ENCODE peak calls at places on chromosomes 3 and 15, in seven cellular contexts. H is OCI-LY7, G is tibial artery, J is adrenal gland, L is heart left ventricle, E is cardiac muscle cell, X is ovary. T is an unnamed sample. For H3K9me3, the result is how much of the 10 kb centered on the place peaks cover.

GRCh38 chr3:89578253-89578529 is 470.8 kb downstream of the EPHA3 start:
- DNase-seq in H (no peak), G (no peak), J (no peak), L (no peak), E (no peak), X (no peak), T (no peak)

GRCh38 chr3:16177962-16178627 is 3.6 kb downstream of the GALNT15 start:
- DNase-seq in H (peak), G (peak), J (peak), L (peak), E (peak), X (peak), T (peak)

GRCh38 chr15:66763186-66764066 is 61.4 kb downstream of the SMAD6 start:
- DNase-seq in H (no peak), G (peak), J (peak), L (peak), E (peak), X (peak), T (peak)

GRCh38 chr15:40098489-40099261 is 10.0 kb downstream of the BMF start:
- DNase-seq in H (peak), G (peak), J (peak), L (peak), E (peak), X (peak), T (peak)

GRCh38 chr3:114632757-114633424 is 339.1 kb downstream of the TIGIT start:
- DNase-seq in H (no peak), G (no peak), J (no peak), L (no peak), E (no peak), X (no peak), T (no peak)

GRCh38 chr3:120435621-120436020 is 15.2 kb downstream of the FSTL1 start:
- DNase-seq in H (no peak), G (no peak), J (no peak), L (no peak), E (peak), X (no peak), T (no peak)

GRCh38 chr3:52053307-52054304 is 2.8 kb downstream of the DUSP7 start:
- DNase-seq in H (peak), G (peak), J (peak), L (no peak), E (peak), X (peak), T (peak)

GRCh38 chr3:61371123-61371522 is 119.9 kb upstream of the FHIT start:
- DNase-seq in H (peak), G (no peak), J (peak), L (no peak), E (peak), X (no peak), T (no peak)

GRCh38 chr3:134836921-134837320 is 41.9 kb downstream of the EPHB1 start:
- DNase-seq in H (no peak), G (no peak), J (no peak), L (no peak), E (no peak), X (no peak), T (no peak)

GRCh38 chr3:57179580-57180410 is 14.6 kb upstream of the IL17RD start:
- DNase-seq in H (peak), G (no peak), J (no peak), L (no peak), E (peak), X (no peak), T (no peak)

GRCh38 chr3:102745881-102746280 is 311.1 kb downstream of the ZPLD1 start:
- DNase-seq in H (no peak), G (no peak), J (no peak), L (no peak), E (no peak), X (no peak), T (no peak)

GRCh38 chr15:51424780-51425179 is 83.3 kb downstream of the GLDN start:
- DNase-seq in H (no peak), G (no peak), J (no peak), L (no peak), E (no peak), X (no peak), T (no peak)

GRCh38 chr3:17047162-17047561 is 162.4 kb downstream of the PLCL2 start:
- DNase-seq in H (no peak), G (no peak), J (no peak), L (no peak), E (no peak), X (no peak), T (no peak)

GRCh38 chr3:153614563-153614962 is 452.5 kb downstream of the RAP2B start:
- DNase-seq in H (no peak), G (no peak), J (no peak), L (no peak), E (peak), X (no peak), T (no peak)

GRCh38 chr3:178950676-178951075 is 120.9 kb downstream of the ZMAT3 start:
- DNase-seq in H (no peak), G (no peak), J (no peak), L (no peak), E (no peak), X (no peak), T (no peak)

GRCh38 chr3:110296885-110297284 is 774.7 kb upstream of the NECTIN3 start:
- DNase-seq in H (no peak), G (no peak), J (no peak), L (no peak), E (no peak), X (no peak), T (no peak)

GRCh38 chr3:162569314-162569713 is 1072.7 kb downstream of the OTOL1 start:
- DNase-seq in H (no peak), G (no peak), J (no peak), L (no peak), E (no peak), X (no peak), T (no peak)

GRCh38 chr3:84308379-84308778 is 650.4 kb upstream of the CADM2 start:
- DNase-seq in H (no peak), G (no peak), J (no peak), L (no peak), E (no peak), X (no peak), T (no peak)

GRCh38 chr3:13098192-13098591 is 25.0 kb upstream of the IQSEC1 start:
- DNase-seq in H (no peak), G (no peak), J (no peak), L (no peak), E (no peak), X (no peak), T (no peak)

GRCh38 chr15:74830868-74831267 is 4.4 kb downstream of the CPLX3 start:
- DNase-seq in H (no peak), G (no peak), J (no peak), L (peak), E (no peak), X (no peak), T (peak)

GRCh38 chr3:62876064-62876463 is 848 bp upstream of the CADPS start:
- DNase-seq in H (peak), G (no peak), J (peak), L (peak), E (peak), X (peak), T (peak)

GRCh38 chr3:62875103-62876002 is at the start of gene CADPS:
- DNase-seq in H (peak), G (peak), J (peak), L (peak), E (no peak), X (peak), T (peak)

GRCh38 chr3:62872318-62872717 is 2.9 kb downstream of the CADPS start:
- DNase-seq in H (no peak), G (no peak), J (no peak), L (no peak), E (no peak), X (no peak), T (no peak)

GRCh38 chr3:62874398-62875102 is 666 bp downstream of the CADPS start:
- DNase-seq in H (peak), G (no peak), J (no peak), L (no peak), E (no peak), X (no peak), T (no peak)

GRCh38 chr3:62873672-62874397 is 1.4 kb downstream of the CADPS start:
- DNase-seq in H (peak), G (peak), J (peak), L (peak), E (no peak), X (peak), T (peak)
- TF ChIP-seq CTCF in H (peak), G (no peak), J (peak), L (no peak), E (no peak), X (no peak), T (no peak)

GRCh38 chr15:62849316-62850129 is 193.0 kb upstream of the TPM1 start:
- DNase-seq in H (no peak), G (no peak), J (no peak), L (no peak), E (peak), X (no peak), T (no peak)
- H3K27ac ChIP-seq in H (no peak), G (no peak), J (no peak), L (no peak), E (no peak), X (no peak), T (no peak)

GRCh38 chr15:32936283-32936918 is 218.6 kb downstream of the GREM1 start:
- DNase-seq in H (peak), G (no peak), J (no peak), L (no peak), E (peak), X (no peak), T (no peak)

GRCh38 chr15:32933241-32933640 is 215.4 kb downstream of the GREM1 start:
- DNase-seq in H (no peak), G (no peak), J (no peak), L (no peak), E (peak), X (no peak), T (no peak)

GRCh38 chr15:32935139-32935538 is 217.3 kb downstream of the GREM1 start:
- DNase-seq in H (no peak), G (no peak), J (no peak), L (no peak), E (no peak), X (no peak), T (no peak)
- H3K9me3 ChIP-seq in H (under half), G (under half), J (under half), L (under half), E (under half), X (under half), T (under half)

GRCh38 chr3:186530415-186530814 is 13.8 kb downstream of the CRYGS start:
- DNase-seq in H (peak), G (no peak), J (no peak), L (no peak), E (no peak), X (no peak), T (no peak)

GRCh38 chr3:186526256-186526606 is 17.9 kb downstream of the CRYGS start:
- DNase-seq in H (peak), G (no peak), J (no peak), L (no peak), E (no peak), X (no peak), T (no peak)

GRCh38 chr3:186525369-186526255 is 18.6 kb downstream of the CRYGS start:
- DNase-seq in H (peak), G (no peak), J (no peak), L (no peak), E (no peak), X (no peak), T (no peak)

GRCh38 chr3:186532641-186533072 is 11.5 kb downstream of the CRYGS start:
- DNase-seq in H (peak), G (no peak), J (no peak), L (no peak), E (no peak), X (no peak), T (no peak)

GRCh38 chr3:186529204-186529999 is 14.8 kb downstream of the CRYGS start:
- DNase-seq in H (peak), G (no peak), J (no peak), L (no peak), E (no peak), X (no peak), T (no peak)
- TF ChIP-seq CTCF in H (peak), G (no peak), J (no peak), L (no peak), E (no peak), X (no peak), T (no peak)

DNA sequence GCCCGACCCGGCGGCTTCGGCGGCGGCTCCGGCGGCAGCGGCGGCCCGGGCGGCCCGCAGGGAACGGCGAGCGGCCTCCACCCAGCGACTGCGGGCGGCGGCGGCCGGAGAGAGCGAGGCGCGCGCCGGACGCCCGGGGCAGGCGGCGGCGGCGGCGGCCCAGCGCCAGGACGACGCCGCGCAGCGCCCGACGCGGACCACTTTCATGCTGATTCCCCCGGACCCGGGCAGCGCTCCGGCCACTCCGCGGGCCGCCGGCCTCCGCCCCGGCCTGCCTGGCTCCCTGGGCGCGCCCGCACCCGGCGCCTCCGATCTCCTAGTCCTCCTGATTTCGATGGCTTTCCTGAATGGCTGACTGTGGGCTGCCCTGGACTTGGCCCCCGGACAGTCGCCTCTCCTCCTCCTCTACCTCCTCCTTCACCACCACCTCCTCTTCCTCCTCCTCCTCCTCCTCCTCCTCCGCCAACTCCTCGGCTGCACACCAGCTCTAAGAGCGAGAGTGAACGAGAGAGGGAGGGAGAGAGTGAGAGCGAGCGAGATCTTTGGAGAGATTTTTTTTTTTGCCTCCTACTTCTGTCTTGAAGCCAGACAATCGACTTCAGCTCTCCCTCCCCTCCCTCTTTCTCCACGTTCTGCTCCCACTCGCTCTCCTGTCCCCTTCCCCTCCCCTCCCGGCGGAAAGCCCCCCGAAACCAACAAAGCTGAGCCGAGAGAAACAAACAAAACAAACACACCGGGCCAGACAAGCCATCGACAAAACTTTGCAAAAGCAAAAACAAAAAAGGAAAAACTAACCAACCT is 841 bp downstream of the NR2F2 start:
- DNase-seq in H (no peak), G (peak), J (peak), L (peak), E (peak), X (peak), T (no peak)
- H3K27ac ChIP-seq in H (no peak), G (peak), J (peak), L (peak), E (no peak), X (peak), T (peak)

DNA sequence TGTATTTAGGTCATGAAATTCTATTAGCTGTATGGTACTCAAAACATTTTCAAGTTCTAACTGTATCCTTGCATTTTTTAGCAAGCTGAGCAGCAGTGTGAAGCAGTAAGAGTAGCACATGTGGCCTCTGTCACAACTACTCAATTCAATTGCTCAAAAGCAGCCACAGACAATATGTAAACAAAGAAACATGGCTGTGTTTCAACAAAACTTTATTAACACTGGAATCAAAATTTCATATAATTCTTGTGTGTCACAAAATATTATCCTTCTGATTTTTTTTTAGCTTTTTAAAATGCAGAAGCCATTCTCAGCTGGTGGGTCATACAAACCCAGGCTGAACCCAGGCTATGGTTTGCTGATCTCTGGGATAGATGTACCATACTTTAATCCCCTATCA is 266.7 kb upstream of the LRRN1 start:
- DNase-seq in H (no peak), G (no peak), J (no peak), L (no peak), E (no peak), X (no peak), T (no peak)
- H3K9me3 ChIP-seq in H (under half), G (under half), J (under half), L (under half), E (under half), X (under half), T (under half)

DNA sequence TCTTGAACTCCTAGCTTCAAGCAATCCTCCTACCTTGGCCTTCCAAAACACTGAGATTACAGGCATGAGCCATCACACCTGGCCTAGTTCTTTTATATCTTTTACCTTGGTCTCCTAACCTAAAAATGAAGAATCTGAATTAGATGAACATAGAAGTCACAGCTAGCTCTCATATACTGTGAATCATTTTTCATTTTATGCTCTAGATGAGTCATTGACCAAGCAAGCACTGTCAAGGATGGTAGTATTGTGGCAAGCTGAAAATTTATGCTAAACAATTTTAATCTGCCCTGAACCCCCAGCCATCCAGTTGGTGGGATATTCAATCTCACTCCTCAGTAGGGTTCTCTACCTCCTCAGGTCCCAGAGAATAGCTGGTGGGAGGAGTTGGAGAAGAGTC is 48.3 kb upstream of the DNAJC13 start:
- DNase-seq in H (no peak), G (no peak), J (no peak), L (no peak), E (no peak), X (no peak), T (no peak)
- TF ChIP-seq CTCF in H (no peak), G (no peak), J (no peak), L (no peak), E (no peak), X (no peak), T (no peak)

GRCh38 chr3:45120615-45121158 is 25.5 kb downstream of the CDCP1 start:
- DNase-seq in H (no peak), G (no peak), J (no peak), L (no peak), E (no peak), X (no peak), T (no peak)
- H3K27ac ChIP-seq in H (no peak), G (no peak), J (no peak), L (no peak), E (no peak), X (no peak), T (no peak)

GRCh38 chr3:177318559-177318958 is 121.3 kb upstream of the TBL1XR1 start:
- DNase-seq in H (no peak), G (no peak), J (no peak), L (no peak), E (no peak), X (no peak), T (no peak)

GRCh38 chr3:177321819-177322218 is 124.5 kb upstream of the TBL1XR1 start:
- DNase-seq in H (no peak), G (no peak), J (no peak), L (no peak), E (no peak), X (no peak), T (no peak)

GRCh38 chr3:177317247-177317646 is 120.0 kb upstream of the TBL1XR1 start:
- DNase-seq in H (no peak), G (no peak), J (no peak), L (no peak), E (no peak), X (no peak), T (no peak)

GRCh38 chr3:177320765-177321247 is 123.5 kb upstream of the TBL1XR1 start:
- DNase-seq in H (peak), G (no peak), J (no peak), L (no peak), E (peak), X (no peak), T (no peak)

DNA sequence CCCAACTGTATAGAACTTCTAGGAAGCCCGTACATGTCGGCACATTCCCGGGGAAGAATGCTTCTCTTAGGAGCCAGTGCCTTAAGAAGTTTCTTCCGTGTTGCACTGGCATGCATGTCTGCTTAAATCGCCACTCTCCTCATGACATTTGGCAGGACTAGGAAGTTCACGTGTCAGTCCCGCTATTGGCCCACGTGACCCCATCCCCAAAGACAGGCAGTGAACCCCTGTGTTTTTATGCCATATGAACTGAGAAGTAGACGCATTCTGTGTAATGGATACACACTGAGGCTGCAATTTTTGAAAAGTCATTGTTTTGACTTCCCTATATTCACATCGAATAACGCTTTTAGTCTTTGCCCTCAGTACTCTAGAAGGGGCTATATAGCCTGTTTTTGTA is 125.6 kb upstream of the TBL1XR1 start:
- DNase-seq in H (no peak), G (no peak), J (no peak), L (peak), E (no peak), X (no peak), T (no peak)
- H3K9me3 ChIP-seq in H (under half), G (under half), J (under half), L (under half), E (under half), X (under half), T (under half)

DNA sequence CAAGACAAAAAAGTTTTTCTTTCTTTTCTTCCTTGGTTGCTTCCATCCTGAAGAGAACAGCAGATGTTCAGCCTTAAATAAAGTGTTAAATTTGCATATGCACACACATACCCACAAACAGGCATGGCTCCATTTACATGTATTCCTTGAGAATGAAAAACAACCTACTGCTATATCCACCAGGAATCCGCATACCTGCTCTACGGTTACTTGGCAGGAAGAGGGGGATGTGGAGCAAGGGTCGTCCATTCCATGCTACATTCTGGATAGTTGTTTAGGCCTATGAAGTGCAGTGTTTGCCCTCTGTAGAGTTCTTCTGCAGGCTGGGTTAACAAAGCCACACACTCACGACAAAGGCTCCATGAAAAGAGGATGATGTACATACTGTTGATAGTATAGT is 322.8 kb downstream of the KCNH8 start:
- DNase-seq in H (no peak), G (no peak), J (no peak), L (no peak), E (no peak), X (no peak), T (no peak)
- TF ChIP-seq CTCF in H (no peak), G (no peak), J (no peak), L (no peak), E (no peak), X (no peak), T (no peak)